ENCODE peak calls at places on chromosomes 4 and X, in ten cellular contexts. I is fibroblast of gingiva; K is SW 1271; H is left ventricle myocardium inferior; X is GM12865; E is IMR-90; S is non-pigmented ciliary epithelial cell; Z is activated naive CD8-positive, alpha-beta T cell treated with anti-CD3 and anti-CD28 coated beads, Interleukin-2, amount 50 U/mL, for 24 hours; R is stomach; U is SIG-M5. Y is an unnamed sample.

GRCh38 chr4:186765138-186765537 is 41.5 kb upstream of the FAT1 start:
- DNase-seq in I (peak; percentile 95), K (no peak), H (no peak), X (no peak), E (peak; percentile 20), S (no peak), Z (no peak), R (no peak), U (no peak), Y (no peak)

GRCh38 chr4:128718793-128719192 is 90.7 kb upstream of the JADE1 start:
- DNase-seq in I (peak; percentile 84), K (no peak), H (no peak), X (no peak), E (peak; percentile 75), S (no peak), Z (no peak), R (no peak), U (no peak), Y (no peak)

GRCh38 chr4:8356856-8357255 is 83.7 kb downstream of the ACOX3 start:
- DNase-seq in I (no peak), K (no peak), H (no peak), X (no peak), E (no peak), S (no peak), Z (no peak), R (no peak), U (no peak), Y (no peak)

GRCh38 chrX:14030248-14030592 is 528 bp upstream of the GEMIN8 start:
- DNase-seq in I (peak; percentile 40), K (no peak), H (no peak), X (peak; percentile 26), E (peak; percentile 64), S (no peak), Z (no peak), R (no peak), U (no peak), Y (no peak)

GRCh38 chrX:40201486-40201885 is 103.7 kb upstream of the BCOR start:
- DNase-seq in I (no peak), K (no peak), H (no peak), X (peak; percentile 86), E (no peak), S (no peak), Z (no peak), R (no peak), U (no peak), Y (no peak)

GRCh38 chr4:140097572-140097971 is 56.4 kb downstream of the MAML3 start:
- DNase-seq in I (no peak), K (no peak), H (no peak), X (no peak), E (no peak), S (no peak), Z (no peak), R (no peak), U (no peak), Y (no peak)

GRCh38 chr4:5965225-5965624 is 53.0 kb downstream of the C4orf50 start:
- DNase-seq in I (no peak), K (no peak), H (no peak), X (no peak), E (no peak), S (no peak), Z (no peak), R (no peak), U (no peak), Y (no peak)

GRCh38 chrX:6456196-6456595 is 78.7 kb downstream of the VCX3A start:
- DNase-seq in I (no peak), K (no peak), H (no peak), X (no peak), E (no peak), S (no peak), Z (no peak), R (no peak), U (no peak), Y (no peak)

GRCh38 chr4:138310498-138310897 is 68.3 kb upstream of the SLC7A11 start:
- DNase-seq in I (peak; percentile 57), K (no peak), H (no peak), X (no peak), E (peak; percentile 53), S (no peak), Z (no peak), R (no peak), U (no peak), Y (no peak)

GRCh38 chr4:108336076-108336475 is 167.3 kb upstream of the LEF1 start:
- DNase-seq in I (no peak), K (no peak), H (no peak), X (no peak), E (no peak), S (peak; percentile 51), Z (no peak), R (no peak), U (no peak), Y (no peak)

GRCh38 chr4:113625902-113626301 is 135.6 kb downstream of the CAMK2D start:
- DNase-seq in I (no peak), K (no peak), H (no peak), X (no peak), E (no peak), S (no peak), Z (no peak), R (no peak), U (no peak), Y (no peak)

GRCh38 chr4:6674500-6675149 is 19.1 kb upstream of the S100P start:
- DNase-seq in I (no peak), K (peak; percentile 30), H (no peak), X (peak; percentile 84), E (peak; percentile 41), S (no peak), Z (peak; percentile 54), R (peak; percentile 58), U (no peak), Y (peak; percentile 56)